ENCODE peak calls at places on chromosomes 6 and 20, in seven cellular contexts. One of them, this sample, is unnamed.

GRCh38 chr20:39885975-39886649 is 802.9 kb downstream of the MAFB start:
- DNase-seq in right cardiac atrium: peak; percentile 78
- DNase-seq in sigmoid colon: peak; percentile 82
- DNase-seq in GM23338: peak; percentile 94
- DNase-seq in PC-3: peak; percentile 13
- DNase-seq in heart left ventricle: peak; percentile 59
- DNase-seq in GM23248: peak; percentile 98
- DNase-seq in this sample: peak; percentile 4

GRCh38 chr6:6559994-6560393 is 28.5 kb upstream of the LY86 start:
- DNase-seq in right cardiac atrium: no peak
- DNase-seq in sigmoid colon: no peak
- DNase-seq in GM23338: no peak
- DNase-seq in PC-3: no peak
- DNase-seq in heart left ventricle: no peak
- DNase-seq in GM23248: no peak
- DNase-seq in this sample: no peak

GRCh38 chr6:31776563-31776960 is 566 bp downstream of the VWA7 start:
- DNase-seq in right cardiac atrium: no peak
- DNase-seq in sigmoid colon: no peak
- DNase-seq in GM23338: peak; percentile 28
- DNase-seq in PC-3: peak; percentile 20
- DNase-seq in heart left ventricle: no peak
- DNase-seq in GM23248: peak; percentile 26
- DNase-seq in this sample: no peak

GRCh38 chr6:168456907-168457771 is 16.2 kb downstream of the SMOC2 start:
- DNase-seq in right cardiac atrium: peak; percentile 28
- DNase-seq in sigmoid colon: no peak
- DNase-seq in GM23338: no peak
- DNase-seq in PC-3: no peak
- DNase-seq in heart left ventricle: no peak
- DNase-seq in GM23248: no peak
- DNase-seq in this sample: no peak

GRCh38 chr6:90467546-90467945 is 119.3 kb downstream of the MAP3K7 start:
- DNase-seq in right cardiac atrium: no peak
- DNase-seq in sigmoid colon: no peak
- DNase-seq in GM23338: no peak
- DNase-seq in PC-3: no peak
- DNase-seq in heart left ventricle: no peak
- DNase-seq in GM23248: no peak
- DNase-seq in this sample: no peak

GRCh38 chr6:88882536-88882935 is 80.9 kb downstream of the RNGTT start:
- DNase-seq in right cardiac atrium: no peak
- DNase-seq in sigmoid colon: no peak
- DNase-seq in GM23338: peak; percentile 3
- DNase-seq in PC-3: no peak
- DNase-seq in heart left ventricle: no peak
- DNase-seq in GM23248: no peak
- DNase-seq in this sample: no peak

GRCh38 chr6:156647440-156647839 is 129.7 kb upstream of the ARID1B start:
- DNase-seq in right cardiac atrium: no peak
- DNase-seq in sigmoid colon: no peak
- DNase-seq in GM23338: no peak
- DNase-seq in PC-3: no peak
- DNase-seq in heart left ventricle: no peak
- DNase-seq in GM23248: no peak
- DNase-seq in this sample: no peak

GRCh38 chr20:48831702-48832422 is 4.1 kb upstream of the PREX1 start:
- DNase-seq in right cardiac atrium: peak; percentile 83
- DNase-seq in sigmoid colon: peak; percentile 75
- DNase-seq in GM23338: no peak
- DNase-seq in PC-3: peak; percentile 95
- DNase-seq in heart left ventricle: peak; percentile 69
- DNase-seq in GM23248: peak; percentile 70
- DNase-seq in this sample: peak; percentile 29

GRCh38 chr6:134979142-134979541 is 29.2 kb upstream of the ALDH8A1 start:
- DNase-seq in right cardiac atrium: no peak
- DNase-seq in sigmoid colon: no peak
- DNase-seq in GM23338: no peak
- DNase-seq in PC-3: no peak
- DNase-seq in heart left ventricle: no peak
- DNase-seq in GM23248: no peak
- DNase-seq in this sample: no peak

GRCh38 chr6:11384531-11385309 is 152.3 kb upstream of the NEDD9 start:
- DNase-seq in right cardiac atrium: no peak
- DNase-seq in sigmoid colon: no peak
- DNase-seq in GM23338: no peak
- DNase-seq in PC-3: no peak
- DNase-seq in heart left ventricle: no peak
- DNase-seq in GM23248: peak; percentile 44
- DNase-seq in this sample: no peak

GRCh38 chr6:49479308-49480004 is 16.3 kb downstream of the CENPQ start:
- DNase-seq in right cardiac atrium: no peak
- DNase-seq in sigmoid colon: no peak
- DNase-seq in GM23338: no peak
- DNase-seq in PC-3: no peak
- DNase-seq in heart left ventricle: no peak
- DNase-seq in GM23248: no peak
- DNase-seq in this sample: no peak

GRCh38 chr6:75504902-75505233 is 11.3 kb upstream of the FILIP1 start:
- DNase-seq in right cardiac atrium: peak; percentile 36
- DNase-seq in sigmoid colon: no peak
- DNase-seq in GM23338: no peak
- DNase-seq in PC-3: no peak
- DNase-seq in heart left ventricle: no peak
- DNase-seq in GM23248: peak; percentile 62
- DNase-seq in this sample: no peak

GRCh38 chr20:49729780-49730179 is 16.1 kb upstream of the B4GALT5 start:
- DNase-seq in right cardiac atrium: no peak
- DNase-seq in sigmoid colon: no peak
- DNase-seq in GM23338: no peak
- DNase-seq in PC-3: no peak
- DNase-seq in heart left ventricle: no peak
- DNase-seq in GM23248: peak; percentile 77
- DNase-seq in this sample: no peak

GRCh38 chr6:157813191-157813590 is 9.9 kb upstream of the SNX9 start:
- DNase-seq in right cardiac atrium: peak; percentile 65
- DNase-seq in sigmoid colon: peak; percentile 77
- DNase-seq in GM23338: no peak
- DNase-seq in PC-3: no peak
- DNase-seq in heart left ventricle: peak; percentile 62
- DNase-seq in GM23248: peak; percentile 77
- DNase-seq in this sample: no peak

GRCh38 chr6:31396422-31397152 is 6.8 kb upstream of the MICA start:
- DNase-seq in right cardiac atrium: peak; percentile 89
- DNase-seq in sigmoid colon: peak; percentile 90
- DNase-seq in GM23338: peak; percentile 84
- DNase-seq in PC-3: peak; percentile 93
- DNase-seq in heart left ventricle: peak; percentile 72
- DNase-seq in GM23248: peak; percentile 83
- DNase-seq in this sample: no peak

GRCh38 chr6:128209771-128210170 is 308.9 kb upstream of the THEMIS start:
- DNase-seq in right cardiac atrium: no peak
- DNase-seq in sigmoid colon: no peak
- DNase-seq in GM23338: no peak
- DNase-seq in PC-3: peak; percentile 48
- DNase-seq in heart left ventricle: no peak
- DNase-seq in GM23248: peak; percentile 46
- DNase-seq in this sample: no peak

GRCh38 chr6:108592371-108593337 is 31.9 kb downstream of the FOXO3 start:
- DNase-seq in right cardiac atrium: no peak
- DNase-seq in sigmoid colon: peak; percentile 81
- DNase-seq in GM23338: peak; percentile 35
- DNase-seq in PC-3: no peak
- DNase-seq in heart left ventricle: no peak
- DNase-seq in GM23248: peak; percentile 92
- DNase-seq in this sample: no peak

GRCh38 chr6:87803784-87804183 is 101.8 kb upstream of the AKIRIN2 start:
- DNase-seq in right cardiac atrium: no peak
- DNase-seq in sigmoid colon: no peak
- DNase-seq in GM23338: no peak
- DNase-seq in PC-3: no peak
- DNase-seq in heart left ventricle: no peak
- DNase-seq in GM23248: no peak
- DNase-seq in this sample: no peak
- H3K4me3 ChIP-seq in right cardiac atrium: no peak overlapping the region
- H3K4me3 ChIP-seq in sigmoid colon: no peak overlapping the region
- H3K4me3 ChIP-seq in GM23338: no peak overlapping the region
- H3K4me3 ChIP-seq in PC-3: no peak overlapping the region
- H3K4me3 ChIP-seq in heart left ventricle: no peak overlapping the region
- H3K4me3 ChIP-seq in GM23248: no peak overlapping the region
- H3K4me3 ChIP-seq in this sample: no peak overlapping the region

GRCh38 chr6:81049425-81050042 is 702.9 kb downstream of the TENT5A start:
- DNase-seq in right cardiac atrium: no peak
- DNase-seq in sigmoid colon: no peak
- DNase-seq in GM23338: no peak
- DNase-seq in PC-3: no peak
- DNase-seq in heart left ventricle: no peak
- DNase-seq in GM23248: peak; percentile 3
- DNase-seq in this sample: no peak

GRCh38 chr6:81051952-81052351 is 700.5 kb downstream of the TENT5A start:
- DNase-seq in right cardiac atrium: no peak
- DNase-seq in sigmoid colon: no peak
- DNase-seq in GM23338: peak; percentile 40
- DNase-seq in PC-3: no peak
- DNase-seq in heart left ventricle: no peak
- DNase-seq in GM23248: no peak
- DNase-seq in this sample: no peak

GRCh38 chr6:81054011-81054410 is 698.5 kb downstream of the TENT5A start:
- DNase-seq in right cardiac atrium: no peak
- DNase-seq in sigmoid colon: no peak
- DNase-seq in GM23338: no peak
- DNase-seq in PC-3: no peak
- DNase-seq in heart left ventricle: no peak
- DNase-seq in GM23248: peak; percentile 11
- DNase-seq in this sample: no peak
- H3K4me3 ChIP-seq in right cardiac atrium: no peak overlapping the region
- H3K4me3 ChIP-seq in sigmoid colon: no peak overlapping the region
- H3K4me3 ChIP-seq in GM23338: no peak overlapping the region
- H3K4me3 ChIP-seq in PC-3: no peak overlapping the region
- H3K4me3 ChIP-seq in heart left ventricle: no peak overlapping the region
- H3K4me3 ChIP-seq in GM23248: peak overlapping the region; percentile 11
- H3K4me3 ChIP-seq in this sample: no peak overlapping the region

GRCh38 chr6:53139841-53140413 is 8.7 kb downstream of the GCM1 start:
- DNase-seq in right cardiac atrium: no peak
- DNase-seq in sigmoid colon: no peak
- DNase-seq in GM23338: no peak
- DNase-seq in PC-3: no peak
- DNase-seq in heart left ventricle: no peak
- DNase-seq in GM23248: no peak
- DNase-seq in this sample: no peak
- H3K4me3 ChIP-seq in right cardiac atrium: no peak overlapping the region
- H3K4me3 ChIP-seq in sigmoid colon: no peak overlapping the region
- H3K4me3 ChIP-seq in GM23338: no peak overlapping the region
- H3K4me3 ChIP-seq in PC-3: no peak overlapping the region
- H3K4me3 ChIP-seq in heart left ventricle: no peak overlapping the region
- H3K4me3 ChIP-seq in GM23248: no peak overlapping the region
- H3K4me3 ChIP-seq in this sample: no peak overlapping the region

GRCh38 chr6:154246723-154247118 is 109.9 kb downstream of the IPCEF1 start:
- DNase-seq in right cardiac atrium: no peak
- DNase-seq in sigmoid colon: no peak
- DNase-seq in GM23338: no peak
- DNase-seq in PC-3: no peak
- DNase-seq in heart left ventricle: no peak
- DNase-seq in GM23248: no peak
- DNase-seq in this sample: no peak

GRCh38 chr6:154242617-154243357 is 113.8 kb downstream of the IPCEF1 start:
- DNase-seq in right cardiac atrium: no peak
- DNase-seq in sigmoid colon: no peak
- DNase-seq in GM23338: no peak
- DNase-seq in PC-3: no peak
- DNase-seq in heart left ventricle: no peak
- DNase-seq in GM23248: no peak
- DNase-seq in this sample: no peak

GRCh38 chr6:154243793-154244768 is 112.5 kb downstream of the IPCEF1 start:
- DNase-seq in right cardiac atrium: no peak
- DNase-seq in sigmoid colon: no peak
- DNase-seq in GM23338: no peak
- DNase-seq in PC-3: no peak
- DNase-seq in heart left ventricle: no peak
- DNase-seq in GM23248: no peak
- DNase-seq in this sample: peak; percentile 51

GRCh38 chr6:154247119-154247814 is 109.3 kb downstream of the IPCEF1 start:
- DNase-seq in right cardiac atrium: no peak
- DNase-seq in sigmoid colon: no peak
- DNase-seq in GM23338: peak; percentile 56
- DNase-seq in PC-3: no peak
- DNase-seq in heart left ventricle: no peak
- DNase-seq in GM23248: no peak
- DNase-seq in this sample: peak; percentile 90

DNA sequence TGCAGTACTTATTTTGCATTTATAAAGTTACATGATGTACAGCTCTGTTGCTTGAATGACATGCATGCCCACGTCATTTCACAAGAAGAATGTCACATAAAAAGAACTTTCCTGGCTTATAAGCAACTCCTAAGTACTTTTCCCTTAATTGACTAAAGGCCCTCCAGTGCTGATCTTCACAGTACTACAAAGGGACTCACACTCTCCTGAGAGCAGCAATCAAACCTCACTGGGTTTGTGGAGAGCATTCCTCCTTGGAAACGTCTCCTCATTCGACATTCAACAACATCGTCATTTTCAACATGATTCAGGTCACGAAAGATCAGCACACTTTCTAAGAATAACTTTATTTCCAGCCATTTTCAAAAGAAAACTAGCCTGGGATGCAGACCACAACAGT is 111.1 kb downstream of the IPCEF1 start:
- DNase-seq in right cardiac atrium: no peak
- DNase-seq in sigmoid colon: no peak
- DNase-seq in GM23338: no peak
- DNase-seq in PC-3: no peak
- DNase-seq in heart left ventricle: no peak
- DNase-seq in GM23248: no peak
- DNase-seq in this sample: no peak
- H3K4me3 ChIP-seq in right cardiac atrium: no peak overlapping the region
- H3K4me3 ChIP-seq in sigmoid colon: no peak overlapping the region
- H3K4me3 ChIP-seq in GM23338: no peak overlapping the region
- H3K4me3 ChIP-seq in PC-3: no peak overlapping the region
- H3K4me3 ChIP-seq in heart left ventricle: no peak overlapping the region
- H3K4me3 ChIP-seq in GM23248: no peak overlapping the region
- H3K4me3 ChIP-seq in this sample: no peak overlapping the region

This sample was measured in retinal pigment epithelial cell.